ENCODE peak calls at places on chromosomes 11 and 22, in four cellular contexts. D, Y, H and C are unnamed samples.
A peak's percentile ranks its signal among the peaks of the same experiment; 100 is the strongest.

GRCh38 chr11:104076455-104076854 is 40.0 kb downstream of the DDI1 start:
- DNase-seq in D (no peak), H (no peak), Y (no peak), C (no peak)

GRCh38 chr11:107679255-107680024 is 32.4 kb downstream of the SLN start:
- DNase-seq in D (no peak), Y (no peak), H (no peak), C (no peak)

GRCh38 chr11:130772266-130773227 is 143.7 kb downstream of the SNX19 start:
- DNase-seq in Y (no peak), H (peak; percentile 44), D (no peak), C (peak; percentile 66)

GRCh38 chr11:8100605-8101004 is 19.6 kb downstream of the TUB start:
- DNase-seq in H (no peak), Y (no peak), D (peak; percentile 50), C (no peak)

GRCh38 chr22:36765943-36766450 is 9.9 kb downstream of the IFT27 start:
- DNase-seq in H (no peak), Y (no peak), D (no peak), C (no peak)

GRCh38 chr11:111935331-111936044 is 1.7 kb upstream of the DIXDC1 start:
- DNase-seq in D (no peak), Y (no peak), H (no peak), C (no peak)

GRCh38 chr11:116835042-116835772 is 2.2 kb downstream of the APOA1 start:
- DNase-seq in H (no peak), Y (no peak), D (peak; percentile 62), C (no peak)

GRCh38 chr22:41217553-41218157 is 12.5 kb downstream of the L3MBTL2 start:
- DNase-seq in D (peak; percentile 90), H (peak; percentile 44), Y (peak; percentile 79), C (peak; percentile 13)

GRCh38 chr11:66974724-66975402 is at the start of gene C11orf86:
- DNase-seq in Y (no peak), H (peak; percentile 63), D (no peak), C (peak; percentile 92)

GRCh38 chr11:84142411-84142810 is 856.2 kb upstream of the CCDC90B start:
- DNase-seq in H (no peak), Y (no peak), D (no peak), C (no peak)

GRCh38 chr11:121928597-121929580 is 187.1 kb downstream of the BLID start:
- DNase-seq in D (no peak), Y (no peak), H (no peak), C (no peak)

GRCh38 chr11:96168623-96169022 is 174.4 kb downstream of the MAML2 start:
- DNase-seq in D (peak; percentile 82), Y (no peak), H (peak; percentile 34), C (no peak)

GRCh38 chr11:92888701-92889100 is 80.8 kb upstream of the MTNR1B start:
- DNase-seq in D (no peak), H (no peak), Y (no peak), C (no peak)

GRCh38 chr22:37521236-37521739 is 2.1 kb upstream of the CARD10 start:
- DNase-seq in Y (no peak), H (peak; percentile 74), D (no peak), C (peak; percentile 94)

GRCh38 chr11:122820158-122820557 is 18.1 kb upstream of the CRTAM start:
- DNase-seq in Y (no peak), H (no peak), D (no peak), C (no peak)

GRCh38 chr11:31326470-31327148 is 42.9 kb downstream of the DCDC1 start:
- DNase-seq in H (no peak), D (no peak), Y (no peak), C (no peak)

GRCh38 chr22:49666146-49666809 is 161.4 kb downstream of the BRD1 start:
- DNase-seq in Y (no peak), H (no peak), D (peak; percentile 28), C (no peak)

GRCh38 chr11:127193916-127194315 is 193.3 kb upstream of the KIRREL3 start:
- DNase-seq in H (no peak), D (no peak), Y (no peak), C (no peak)

GRCh38 chr11:131841028-131841427 is 470.6 kb downstream of the NTM start:
- DNase-seq in H (no peak), Y (no peak), D (no peak), C (no peak)

GRCh38 chr22:43969021-43969878 is 14.0 kb downstream of the SAMM50 start:
- DNase-seq in Y (no peak), D (peak; percentile 38), H (no peak), C (no peak)

GRCh38 chr22:46097268-46097900 is 52.9 kb upstream of the PPARA start:
- DNase-seq in Y (no peak), D (no peak), H (no peak), C (no peak)
- H3K27ac ChIP-seq in Y (no peak overlapping the region), D (peak overlapping the region; percentile 84), H (no peak overlapping the region), C (no peak overlapping the region)

GRCh38 chr11:81839016-81839415 is 894.6 kb downstream of the FAM181B start:
- DNase-seq in Y (no peak), H (no peak), D (no peak), C (no peak)
- H3K27ac ChIP-seq in Y (no peak overlapping the region), H (no peak overlapping the region), D (no peak overlapping the region), C (no peak overlapping the region)

DNA sequence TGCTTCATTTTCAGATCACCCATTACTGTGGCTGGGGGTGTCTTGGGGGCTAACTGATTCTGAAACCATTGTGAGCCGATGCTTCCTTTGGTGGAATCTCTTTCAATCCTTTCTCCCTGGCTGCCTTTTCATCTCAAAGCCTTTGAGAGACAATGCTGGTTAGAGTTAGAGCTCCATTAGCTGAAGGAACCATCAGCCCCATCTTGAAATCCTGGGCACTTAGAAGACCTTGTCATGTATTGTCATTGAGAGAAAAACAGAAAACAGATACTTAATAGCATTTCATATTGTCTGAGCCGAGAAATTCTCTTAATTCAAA is 6.7 kb downstream of the TEAD1 start:
- DNase-seq in H (no peak), D (no peak), Y (no peak), C (no peak)
- H3K27ac ChIP-seq in H (peak overlapping the region; percentile 75), D (peak overlapping the region; percentile 99), Y (peak overlapping the region; percentile 47), C (peak overlapping the region; percentile 14)

DNA sequence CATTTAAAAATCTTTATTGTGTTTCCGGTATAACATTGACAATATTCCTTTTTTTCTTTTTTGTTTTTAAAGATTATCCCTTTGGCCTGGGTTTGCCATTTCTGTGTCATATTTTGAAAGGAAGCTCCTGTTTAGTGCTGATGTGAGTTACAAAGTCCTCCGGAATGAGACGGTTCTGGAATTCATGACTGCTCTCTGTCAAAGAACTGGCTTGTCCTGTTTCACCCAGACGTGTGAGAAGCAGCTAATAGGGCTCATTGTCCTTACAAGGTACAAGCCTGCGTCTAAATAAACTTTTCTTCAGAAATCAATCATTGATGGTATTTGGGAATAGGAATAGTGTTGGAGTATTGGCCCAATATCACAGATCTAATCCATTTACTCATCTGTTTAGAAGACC is 19.8 kb downstream of the PIWIL4 start:
- DNase-seq in Y (no peak), H (no peak), D (no peak), C (no peak)
- H3K27ac ChIP-seq in Y (no peak overlapping the region), H (no peak overlapping the region), D (no peak overlapping the region), C (no peak overlapping the region)

DNA sequence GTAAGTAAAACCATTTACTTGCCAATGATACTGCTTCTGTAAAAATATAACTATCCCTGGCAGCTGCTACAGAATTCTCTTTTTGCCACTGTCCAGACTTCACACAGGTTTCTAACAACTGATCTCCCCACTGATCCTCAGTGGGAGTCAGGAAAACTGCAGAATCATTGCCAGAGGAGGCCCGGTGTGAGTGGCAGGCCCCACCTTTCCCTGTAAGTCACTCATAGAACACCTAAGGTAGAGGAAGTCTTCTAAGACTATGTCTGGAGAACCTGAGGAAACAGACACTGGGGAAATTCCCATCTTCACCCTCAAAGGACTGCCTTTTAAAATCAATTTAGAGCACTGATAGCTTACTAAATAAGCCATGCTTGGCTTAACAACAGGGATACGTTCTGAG is 66.3 kb downstream of the ZC3H12C start:
- DNase-seq in D (no peak), Y (no peak), H (no peak), C (no peak)
- H3K27ac ChIP-seq in D (no peak overlapping the region), Y (no peak overlapping the region), H (no peak overlapping the region), C (no peak overlapping the region)

GRCh38 chr11:10488121-10488580 is 33.1 kb downstream of the AMPD3 start:
- DNase-seq in H (peak; percentile 56), D (no peak), Y (no peak), C (peak; percentile 67)

GRCh38 chr11:10488581-10489443 is 33.7 kb downstream of the AMPD3 start:
- DNase-seq in D (peak; percentile 57), Y (no peak), H (peak; percentile 82), C (peak; percentile 92)

GRCh38 chr11:10490032-10490397 is 35.0 kb downstream of the AMPD3 start:
- DNase-seq in D (no peak), Y (no peak), H (no peak), C (no peak)

GRCh38 chr11:10490398-10491232 is 35.6 kb downstream of the AMPD3 start:
- DNase-seq in D (peak; percentile 91), Y (peak; percentile 75), H (peak; percentile 60), C (peak; percentile 48)

DNA sequence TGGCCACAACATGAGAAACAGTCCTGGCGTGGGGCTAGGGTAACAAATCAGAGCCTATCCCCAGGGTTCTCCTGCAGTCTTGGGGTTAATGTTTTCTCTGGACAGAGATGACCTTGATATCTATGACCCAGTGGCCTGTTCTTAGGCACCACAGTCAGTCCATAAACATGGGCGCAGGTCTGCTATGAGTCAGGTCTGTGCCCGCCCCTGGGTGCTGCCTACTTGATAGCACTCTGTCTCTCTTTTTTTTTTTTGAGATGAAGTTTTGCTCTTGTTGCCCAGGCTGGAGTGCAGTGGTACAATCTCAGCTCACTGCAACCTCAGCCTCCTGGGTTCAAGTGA is 34.4 kb downstream of the AMPD3 start:
- DNase-seq in H (no peak), Y (no peak), D (no peak), C (no peak)
- H3K27ac ChIP-seq in H (peak overlapping the region; percentile 54), Y (no peak overlapping the region), D (peak overlapping the region; percentile 7), C (peak overlapping the region; percentile 76)

DNA sequence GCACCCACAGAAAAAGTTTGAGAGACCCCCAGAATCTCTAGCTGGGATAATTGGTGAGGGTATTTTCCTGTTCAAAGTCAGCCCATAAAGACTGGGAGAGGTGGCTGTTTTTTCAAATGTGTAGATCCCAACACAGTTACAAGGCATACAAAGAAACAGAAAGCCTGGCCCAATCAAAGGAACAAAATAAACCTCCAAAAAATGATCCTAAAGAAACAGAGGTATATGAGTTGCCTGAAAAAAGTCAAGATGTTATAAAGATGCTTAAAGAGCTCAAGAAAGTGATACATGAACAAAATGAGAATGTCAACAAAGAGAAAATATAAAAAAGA is 40.2 kb upstream of the MMP12 start:
- DNase-seq in H (no peak), D (no peak), Y (no peak), C (no peak)
- H3K27ac ChIP-seq in H (no peak overlapping the region), D (no peak overlapping the region), Y (no peak overlapping the region), C (no peak overlapping the region)

DNA sequence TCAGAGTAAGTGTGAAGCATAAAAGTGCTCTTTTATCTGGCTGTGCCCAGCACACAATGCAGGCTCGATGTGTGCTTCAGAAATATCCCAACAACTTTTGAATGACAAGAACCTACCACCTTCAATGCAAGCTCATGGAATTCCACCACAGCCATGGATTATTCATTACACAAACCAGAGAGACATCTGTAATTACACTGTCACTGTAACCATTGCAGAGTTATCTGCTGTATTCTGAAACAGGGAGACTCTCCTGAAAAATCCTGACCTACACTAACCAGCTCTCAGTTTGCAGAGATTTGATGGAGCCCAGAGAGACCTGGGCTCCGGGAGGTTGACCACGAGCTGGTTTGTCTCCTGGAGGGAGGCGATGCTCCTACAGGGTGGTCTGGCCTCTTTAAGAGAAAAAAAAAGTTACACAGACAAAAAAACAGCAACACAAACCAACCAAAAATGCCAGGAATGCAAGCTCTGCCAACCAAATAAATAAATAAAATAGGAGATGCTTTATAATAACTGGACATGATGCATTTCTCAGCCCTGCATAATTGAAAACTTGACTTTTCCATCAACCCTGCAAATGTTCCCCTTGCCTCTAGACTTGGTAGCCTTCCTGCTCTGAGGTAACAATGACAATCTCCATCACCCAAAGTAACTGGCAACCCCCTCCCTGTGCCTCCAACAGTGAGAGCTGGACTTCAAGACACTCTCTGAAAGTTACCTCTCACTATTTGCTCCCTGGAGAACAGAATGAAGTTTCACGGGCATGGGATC is 69.7 kb downstream of the ETS1 start:
- DNase-seq in H (no peak), D (no peak), Y (no peak), C (no peak)
- H3K27ac ChIP-seq in H (peak overlapping the region; percentile 60), D (peak overlapping the region; percentile 94), Y (peak overlapping the region; percentile 97), C (peak overlapping the region; percentile 51)